ENCODE peak calls at places on chromosomes 3 and 15, in seven cellular contexts. S, M, G, F, J, K and Z are unnamed samples.

GRCh38 chr15:69107025-69107620 is 53.3 kb upstream of the GLCE start:
- DNase-seq in M (no peak), F (no peak), K (no peak), J (no peak), S (no peak), G (no peak), Z (no peak)

GRCh38 chr3:134601539-134602439 is 49.0 kb downstream of the KY start:
- DNase-seq in J (no peak), S (no peak), M (no peak), F (peak; percentile 98), K (no peak), G (no peak), Z (no peak)

GRCh38 chr15:85795669-85796305 is 1.1 kb upstream of the KLHL25 start:
- DNase-seq in M (no peak), F (no peak), J (no peak), K (no peak), S (no peak), G (no peak), Z (peak; percentile 39)

GRCh38 chr15:74053497-74053896 is 28.9 kb downstream of the GOLGA6A start:
- DNase-seq in G (no peak), S (peak; percentile 20), J (no peak), F (no peak), M (no peak), K (no peak), Z (no peak)

GRCh38 chr3:11810276-11810675 is 36.4 kb downstream of the TAMM41 start:
- DNase-seq in J (no peak), S (no peak), M (no peak), K (no peak), G (no peak), F (no peak), Z (no peak)

GRCh38 chr15:64144565-64145281 is 6.8 kb upstream of the SNX22 start:
- DNase-seq in G (no peak), S (no peak), K (no peak), J (no peak), F (no peak), M (no peak), Z (peak; percentile 45)

GRCh38 chr3:164533275-164533674 is 545.0 kb downstream of the SI start:
- DNase-seq in J (no peak), K (no peak), M (no peak), G (no peak), F (no peak), S (no peak), Z (no peak)

GRCh38 chr3:111285691-111286090 is 214.1 kb downstream of the NECTIN3 start:
- DNase-seq in S (no peak), F (no peak), J (no peak), G (no peak), K (no peak), M (no peak), Z (no peak)

GRCh38 chr3:17850448-17850847 is 108.0 kb upstream of the TBC1D5 start:
- DNase-seq in G (no peak), K (no peak), M (no peak), F (no peak), J (no peak), S (no peak), Z (no peak)

GRCh38 chr3:164673738-164674137 is 404.6 kb downstream of the SI start:
- DNase-seq in J (no peak), G (no peak), S (no peak), M (no peak), K (no peak), F (no peak), Z (no peak)

GRCh38 chr3:167032267-167032876 is 347.7 kb downstream of the ZBBX start:
- DNase-seq in M (no peak), F (peak; percentile 76), S (no peak), J (no peak), G (no peak), K (peak; percentile 55), Z (no peak)

GRCh38 chr3:133296315-133296917 is 103.4 kb upstream of the BFSP2 start:
- DNase-seq in S (no peak), M (no peak), J (no peak), K (no peak), F (no peak), G (no peak), Z (no peak)

GRCh38 chr15:71485094-71485693 is 325.2 kb upstream of the NR2E3 start:
- DNase-seq in J (no peak), K (peak; percentile 33), M (no peak), F (peak; percentile 11), G (no peak), S (no peak), Z (no peak)

GRCh38 chr15:81893182-81893833 is 152.5 kb downstream of the MEX3B start:
- DNase-seq in M (no peak), K (no peak), F (no peak), J (no peak), S (no peak), G (no peak), Z (no peak)

GRCh38 chr3:153621988-153622387 is 460.0 kb downstream of the RAP2B start:
- DNase-seq in J (no peak), K (no peak), F (no peak), S (no peak), G (no peak), M (no peak), Z (no peak)

GRCh38 chr3:42600958-42601675 is 631 bp downstream of the NKTR start:
- DNase-seq in S (peak; percentile 75), K (peak; percentile 62), J (peak; percentile 84), F (peak; percentile 89), M (no peak), G (peak; percentile 81), Z (peak; percentile 89)

GRCh38 chr3:28699283-28699682 is 350.7 kb upstream of the AZI2 start:
- DNase-seq in G (no peak), J (no peak), F (no peak), K (no peak), M (no peak), S (no peak), Z (no peak)

GRCh38 chr3:10889206-10889960 is 73.4 kb downstream of the SLC6A11 start:
- DNase-seq in F (no peak), M (no peak), K (no peak), G (no peak), J (no peak), S (no peak), Z (no peak)

DNA sequence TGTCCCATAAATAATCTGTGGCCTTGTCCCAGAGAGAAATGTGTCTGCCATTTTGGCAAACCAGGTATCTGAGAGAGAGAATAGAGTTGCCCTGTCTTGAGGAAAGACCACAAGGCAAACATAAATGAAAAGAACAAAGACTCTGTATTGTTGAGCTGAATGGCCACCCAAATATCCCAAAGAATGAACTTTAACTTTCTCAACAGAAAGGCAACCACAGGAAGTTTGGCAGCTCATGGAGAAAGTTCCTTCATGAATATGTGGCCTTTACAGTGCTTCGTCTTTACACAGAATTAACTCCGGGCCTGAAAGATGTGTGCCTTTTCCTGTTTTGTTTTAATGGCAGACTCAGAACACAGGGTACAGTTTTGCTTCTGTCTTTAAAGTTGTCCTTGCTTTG is 41.4 kb upstream of the THBS1 start:
- DNase-seq in J (no peak), K (no peak), M (no peak), F (no peak), S (no peak), G (no peak), Z (no peak)
- H3K27ac ChIP-seq in J (no peak overlapping the region), K (no peak overlapping the region), M (no peak overlapping the region), F (no peak overlapping the region), S (no peak overlapping the region), G (no peak overlapping the region), Z (no peak overlapping the region)

GRCh38 chr3:188472331-188472730 is 318.4 kb downstream of the LPP start:
- DNase-seq in S (no peak), J (no peak), M (no peak), G (no peak), F (no peak), K (no peak), Z (no peak)
- H3K4me1 ChIP-seq in S (peaks cover 4% of the 10 kb centered on the region), J (peaks cover 25% of the 10 kb centered on the region), M (peaks cover 50% of the 10 kb centered on the region), G (peaks cover 42% of the 10 kb centered on the region), F (no peaks in the 10 kb centered on the region), K (peaks cover 8% of the 10 kb centered on the region), Z (peaks cover 58% of the 10 kb centered on the region)

GRCh38 chr3:46933261-46933660 is 43.3 kb downstream of the CCDC12 start:
- DNase-seq in G (no peak), J (no peak), M (no peak), K (no peak), S (peak; percentile 14), F (no peak), Z (peak; percentile 59)
- H3K27ac ChIP-seq in G (peak overlapping the region; percentile 85), J (peak overlapping the region; percentile 57), M (peak overlapping the region; percentile 79), K (peak overlapping the region; percentile 85), S (peak overlapping the region; percentile 85), F (no peak overlapping the region), Z (peak overlapping the region; percentile 78)

DNA sequence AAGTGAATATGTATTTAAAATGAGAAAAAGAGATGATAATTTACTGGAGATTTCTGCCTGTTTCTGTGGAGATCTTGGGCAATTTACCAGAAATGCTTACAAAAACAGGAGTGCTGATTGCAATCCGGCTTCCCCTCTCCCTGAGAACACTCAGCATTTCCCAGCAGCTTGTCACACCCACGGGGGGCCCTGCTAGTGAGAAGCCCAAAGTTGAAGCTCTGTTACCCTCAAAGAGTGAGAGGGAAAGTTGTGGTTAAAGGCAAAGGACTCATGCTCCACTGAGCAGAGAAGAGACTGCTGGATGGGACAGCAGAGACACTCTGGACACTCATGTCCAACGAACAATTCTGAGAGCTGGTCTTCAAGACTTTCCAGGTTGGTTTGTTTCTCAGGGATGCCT is 2.9 kb downstream of the MCTP2 start:
- DNase-seq in G (no peak), M (no peak), F (no peak), J (no peak), K (no peak), S (no peak), Z (no peak)
- H3K4me1 ChIP-seq in G (peaks cover 10% of the 10 kb centered on the region), M (peaks cover 17% of the 10 kb centered on the region), F (no peaks in the 10 kb centered on the region), J (peaks cover 32% of the 10 kb centered on the region), K (no peaks in the 10 kb centered on the region), S (peaks cover 58% of the 10 kb centered on the region), Z (no peaks in the 10 kb centered on the region)

GRCh38 chr15:101646652-101647051 is 5.5 kb downstream of the TM2D3 start:
- DNase-seq in G (peak; percentile 47), S (no peak), M (peak; percentile 38), F (no peak), J (no peak), K (peak; percentile 25), Z (no peak)
- H3K27ac ChIP-seq in G (peak overlapping the region; percentile 42), S (no peak overlapping the region), M (peak overlapping the region; percentile 76), F (no peak overlapping the region), J (no peak overlapping the region), K (no peak overlapping the region), Z (no peak overlapping the region)

GRCh38 chr15:90955911-90956310 is 1.2 kb downstream of the RCCD1 start:
- DNase-seq in M (no peak), S (no peak), G (no peak), J (no peak), F (no peak), K (peak; percentile 35), Z (no peak)
- H3K4me1 ChIP-seq in M (peaks cover 50% of the 10 kb centered on the region), S (peaks cover 31% of the 10 kb centered on the region), G (peaks cover 44% of the 10 kb centered on the region), J (peaks cover 42% of the 10 kb centered on the region), F (peaks cover 12% of the 10 kb centered on the region), K (peaks cover 18% of the 10 kb centered on the region), Z (no peaks in the 10 kb centered on the region)

GRCh38 chr3:195059006-195059350 is 212.0 kb downstream of the XXYLT1 start:
- DNase-seq in K (no peak), J (no peak), S (no peak), G (peak; percentile 71), M (peak; percentile 58), F (no peak), Z (peak; percentile 73)
- H3K27ac ChIP-seq in K (no peak overlapping the region), J (no peak overlapping the region), S (no peak overlapping the region), G (no peak overlapping the region), M (peak overlapping the region; percentile 16), F (no peak overlapping the region), Z (no peak overlapping the region)

DNA sequence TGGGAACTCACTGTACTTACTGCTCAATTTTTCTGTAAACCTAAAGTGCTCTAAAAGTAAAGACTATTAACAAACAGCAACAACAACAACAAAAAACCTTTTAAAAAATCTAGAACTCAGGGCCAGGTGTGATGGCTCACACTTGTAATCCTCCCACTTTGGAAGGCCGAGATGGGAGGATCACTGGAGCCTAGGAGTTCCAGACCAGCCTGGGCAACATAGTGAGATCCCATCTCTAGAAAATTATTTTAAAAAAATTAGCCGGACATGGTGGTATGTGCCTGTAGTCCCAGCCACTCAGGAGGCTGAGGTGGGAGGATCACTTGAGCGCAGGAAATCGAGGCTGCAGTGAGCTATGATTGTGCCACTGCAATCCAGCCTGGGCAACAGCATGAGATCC is 161.8 kb downstream of the NUP210 start:
- DNase-seq in F (no peak), S (no peak), M (no peak), J (no peak), K (no peak), G (no peak), Z (no peak)
- H3K4me1 ChIP-seq in F (peaks cover 19% of the 10 kb centered on the region), S (no peaks in the 10 kb centered on the region), M (peaks cover 31% of the 10 kb centered on the region), J (peaks cover 7% of the 10 kb centered on the region), K (peaks cover 9% of the 10 kb centered on the region), G (peaks cover 13% of the 10 kb centered on the region), Z (no peaks in the 10 kb centered on the region)